ENCODE peak calls at places on chromosome 9, in nine cellular contexts. N is thyroid gland; Q is stimulated activated CD4-positive, alpha-beta T cell treated with anti-CD3 and anti-CD28 coated beads, Interleukin-12 subunit alpha, Interleukin-12 subunit beta, amount 100 ng/mL, for 24 hours; G is AG20443; E is cardiac muscle cell; O is Ammon's horn; H is body of pancreas; X is CD8-positive, alpha-beta T cell; Y is IMR-90. B is an unnamed sample.
A peak's percentile ranks its signal among the peaks of the same experiment; 100 is the strongest.

GRCh38 chr9:87874320-87874655 is 8.4 kb upstream of the SPATA31E1 start:
- DNase-seq in Y (no peak), O (no peak), H (no peak), G (no peak), X (no peak), Q (no peak), E (no peak), N (no peak), B (no peak)

GRCh38 chr9:25025156-25025555 is 479.5 kb upstream of the IZUMO3 start:
- DNase-seq in Q (no peak), O (no peak), X (no peak), N (no peak), Y (no peak), G (no peak), H (no peak), E (no peak), B (no peak)

GRCh38 chr9:106860731-106861584 is 2.0 kb upstream of the ZNF462 start:
- DNase-seq in Y (peak; percentile 38), H (peak; percentile 18), Q (no peak), X (no peak), O (peak; percentile 25), N (peak; percentile 56), E (peak; percentile 55), G (peak; percentile 30), B (no peak)

GRCh38 chr9:35318741-35319140 is 156.9 kb downstream of the UNC13B start:
- DNase-seq in H (no peak), X (no peak), N (no peak), Y (no peak), G (no peak), O (no peak), E (peak; percentile 77), Q (no peak), B (no peak)

GRCh38 chr9:75490326-75490725 is 400.1 kb upstream of the PCSK5 start:
- DNase-seq in G (peak; percentile 9), Q (no peak), O (no peak), H (no peak), N (no peak), X (no peak), Y (no peak), E (no peak), B (no peak)

GRCh38 chr9:20697021-20697719 is 13.1 kb downstream of the FOCAD start:
- DNase-seq in H (no peak), E (no peak), Q (no peak), O (no peak), Y (no peak), G (no peak), N (no peak), X (no peak), B (no peak)

GRCh38 chr9:110016340-110016739 is 191.6 kb downstream of the C9orf152 start:
- DNase-seq in Y (peak; percentile 91), Q (no peak), H (no peak), N (peak; percentile 11), X (no peak), O (no peak), G (peak; percentile 64), E (peak; percentile 52), B (no peak)

GRCh38 chr9:95305770-95306492 is 11.6 kb downstream of the FANCC start:
- DNase-seq in H (no peak), G (peak; percentile 19), N (no peak), E (no peak), Q (no peak), O (no peak), Y (peak; percentile 55), X (no peak), B (no peak)

GRCh38 chr9:136857166-136857565 is 5.0 kb downstream of the MAMDC4 start:
- DNase-seq in E (no peak), O (no peak), X (no peak), G (no peak), Y (no peak), Q (no peak), N (no peak), H (peak; percentile 56), B (no peak)

GRCh38 chr9:128431207-128431606 is 10.6 kb downstream of the CERCAM start:
- DNase-seq in Q (no peak), G (no peak), X (no peak), Y (no peak), E (no peak), O (no peak), H (no peak), N (no peak), B (no peak)

GRCh38 chr9:92029553-92029952 is 79.5 kb upstream of the ROR2 start:
- DNase-seq in N (no peak), E (no peak), Q (no peak), G (no peak), O (no peak), X (no peak), H (no peak), Y (no peak), B (no peak)

GRCh38 chr9:74775401-74775800 is 112.3 kb downstream of the TRPM6 start:
- DNase-seq in O (no peak), X (no peak), N (no peak), Q (no peak), G (no peak), Y (no peak), E (no peak), H (no peak), B (no peak)

GRCh38 chr9:36922548-36922947 is 111.5 kb downstream of the PAX5 start:
- DNase-seq in O (no peak), Y (no peak), N (no peak), E (no peak), H (no peak), G (no peak), X (no peak), Q (no peak), B (no peak)

GRCh38 chr9:26755476-26755875 is 137.1 kb downstream of the CAAP1 start:
- DNase-seq in N (no peak), G (no peak), X (no peak), Q (no peak), O (no peak), Y (no peak), E (no peak), H (no peak), B (no peak)

GRCh38 chr9:123397975-123398374 is 42.0 kb downstream of the CRB2 start:
- DNase-seq in H (no peak), G (no peak), O (no peak), E (no peak), X (peak; percentile 2), N (no peak), Y (no peak), Q (no peak), B (no peak)

GRCh38 chr9:35687972-35688557 is 1.7 kb downstream of the TPM2 start:
- DNase-seq in Q (no peak), X (no peak), Y (no peak), N (no peak), H (no peak), E (no peak), O (no peak), G (no peak), B (no peak)

GRCh38 chr9:135338546-135338945 is 141.0 kb upstream of the PPP1R26 start:
- DNase-seq in H (no peak), O (no peak), G (no peak), N (no peak), X (no peak), E (no peak), Q (no peak), Y (no peak), B (no peak)

GRCh38 chr9:131459056-131459455 is 43.7 kb upstream of the POMT1 start:
- DNase-seq in Q (no peak), X (no peak), O (no peak), G (no peak), N (no peak), H (no peak), E (no peak), Y (no peak), B (no peak)

GRCh38 chr9:99823392-99824377 is 2.0 kb downstream of the NR4A3 start:
- DNase-seq in X (peak; percentile 65), G (peak; percentile 54), N (peak; percentile 51), Y (peak; percentile 47), E (peak; percentile 44), Q (peak; percentile 59), H (peak; percentile 44), O (peak; percentile 37), B (no peak)

GRCh38 chr9:38181216-38181615 is 112.2 kb upstream of the SHB start:
- DNase-seq in H (no peak), E (no peak), X (no peak), O (no peak), Q (no peak), Y (no peak), N (no peak), G (peak; percentile 25), B (no peak)

GRCh38 chr9:132054024-132054423 is 25.6 kb downstream of the MED27 start:
- DNase-seq in Q (no peak), Y (no peak), N (no peak), E (no peak), O (no peak), H (no peak), X (no peak), G (no peak), B (no peak)

GRCh38 chr9:70832487-70832886 is 288.9 kb downstream of the TRPM3 start:
- DNase-seq in O (no peak), G (no peak), E (peak; percentile 8), N (no peak), X (no peak), Q (no peak), Y (no peak), H (no peak), B (no peak)

GRCh38 chr9:114591206-114591853 is 3.8 kb downstream of the ATP6V1G1 start:
- DNase-seq in G (no peak), H (no peak), Q (no peak), O (no peak), X (no peak), N (no peak), E (no peak), Y (no peak), B (no peak)

GRCh38 chr9:94779693-94780290 is 53.3 kb downstream of the AOPEP start:
- DNase-seq in O (no peak), X (no peak), E (no peak), H (no peak), Q (no peak), Y (no peak), G (no peak), N (no peak), B (no peak)

GRCh38 chr9:86434039-86434726 is 80.0 kb upstream of the TUT7 start:
- DNase-seq in E (peak; percentile 87), N (no peak), G (peak; percentile 70), X (no peak), O (peak; percentile 75), Y (peak; percentile 79), Q (no peak), H (peak; percentile 17), B (peak; percentile 18)

GRCh38 chr9:72949918-72950325 is 2.9 kb downstream of the ALDH1A1 start:
- DNase-seq in X (no peak), G (no peak), O (no peak), Y (no peak), N (no peak), H (no peak), E (no peak), Q (no peak), B (no peak)

GRCh38 chr9:86885232-86885631 is 62.1 kb downstream of the GAS1 start:
- DNase-seq in G (no peak), N (no peak), O (no peak), Q (no peak), Y (no peak), X (no peak), E (no peak), H (no peak), B (no peak)

GRCh38 chr9:70392189-70392588 is 22.3 kb downstream of the KLF9 start:
- DNase-seq in H (no peak), G (no peak), O (no peak), Y (no peak), X (no peak), Q (no peak), N (no peak), E (no peak), B (no peak)

GRCh38 chr9:130522233-130522808 is 57.1 kb upstream of the FUBP3 start:
- DNase-seq in O (no peak), E (no peak), X (no peak), N (no peak), G (no peak), Y (no peak), H (no peak), Q (no peak), B (peak; percentile 20)

GRCh38 chr9:77663754-77664153 is 15.6 kb upstream of the GNA14 start:
- DNase-seq in O (no peak), X (no peak), N (peak; percentile 91), Y (peak; percentile 16), H (peak; percentile 46), Q (no peak), G (peak; percentile 28), E (no peak), B (no peak)

GRCh38 chr9:133528001-133528886 is 3.5 kb upstream of the MYMK start:
- DNase-seq in E (no peak), X (no peak), Y (no peak), H (no peak), N (peak; percentile 49), G (no peak), Q (no peak), O (no peak), B (no peak)